ENCODE peak calls at places on chromosomes 13 and 19, in five cellular contexts. One of them, this sample, is unnamed.

GRCh38 chr19:48196933-48197665 is 26.6 kb downstream of the ZSWIM9 start:
- DNase-seq in OCI-LY7: no peak
- DNase-seq in AG09309: no peak
- DNase-seq in thyroid gland: no peak
- DNase-seq in Calu3: no peak
- DNase-seq in this sample: no peak

GRCh38 chr13:107466326-107466725 is 749.0 kb downstream of the LIG4 start:
- DNase-seq in OCI-LY7: no peak
- DNase-seq in AG09309: no peak
- DNase-seq in thyroid gland: no peak
- DNase-seq in Calu3: peak; percentile 6
- DNase-seq in this sample: no peak

GRCh38 chr13:50358221-50358620 is 343.0 kb downstream of the KCNRG start:
- DNase-seq in OCI-LY7: no peak
- DNase-seq in AG09309: no peak
- DNase-seq in thyroid gland: no peak
- DNase-seq in Calu3: no peak
- DNase-seq in this sample: no peak

GRCh38 chr13:109231853-109232252 is 554.5 kb downstream of the IRS2 start:
- DNase-seq in OCI-LY7: no peak
- DNase-seq in AG09309: no peak
- DNase-seq in thyroid gland: no peak
- DNase-seq in Calu3: no peak
- DNase-seq in this sample: no peak

GRCh38 chr19:7287716-7288115 is 6.5 kb downstream of the INSR start:
- DNase-seq in OCI-LY7: no peak
- DNase-seq in AG09309: no peak
- DNase-seq in thyroid gland: peak; percentile 65
- DNase-seq in Calu3: no peak
- DNase-seq in this sample: no peak

GRCh38 chr19:55336101-55336500 is 3.6 kb upstream of the KMT5C start:
- DNase-seq in OCI-LY7: no peak
- DNase-seq in AG09309: peak; percentile 39
- DNase-seq in thyroid gland: no peak
- DNase-seq in Calu3: no peak
- DNase-seq in this sample: no peak

GRCh38 chr13:26991508-26992181 is 180.0 kb downstream of the USP12 start:
- DNase-seq in OCI-LY7: no peak
- DNase-seq in AG09309: no peak
- DNase-seq in thyroid gland: no peak
- DNase-seq in Calu3: no peak
- DNase-seq in this sample: no peak

GRCh38 chr13:60028021-60028420 is 135.7 kb downstream of the DIAPH3 start:
- DNase-seq in OCI-LY7: no peak
- DNase-seq in AG09309: no peak
- DNase-seq in thyroid gland: no peak
- DNase-seq in Calu3: no peak
- DNase-seq in this sample: no peak

GRCh38 chr19:13797870-13798269 is 2.6 kb downstream of the ZSWIM4 start:
- DNase-seq in OCI-LY7: no peak
- DNase-seq in AG09309: peak; percentile 70
- DNase-seq in thyroid gland: peak; percentile 30
- DNase-seq in Calu3: peak; percentile 31
- DNase-seq in this sample: no peak

GRCh38 chr19:2610637-2611482 is 91.6 kb downstream of the GNG7 start:
- DNase-seq in OCI-LY7: peak; percentile 93
- DNase-seq in AG09309: peak; percentile 84
- DNase-seq in thyroid gland: peak; percentile 95
- DNase-seq in Calu3: peak; percentile 93
- DNase-seq in this sample: peak; percentile 98

GRCh38 chr13:36131215-36131930 is at the start of gene DCLK1:
- DNase-seq in OCI-LY7: no peak
- DNase-seq in AG09309: no peak
- DNase-seq in thyroid gland: peak; percentile 46
- DNase-seq in Calu3: no peak
- DNase-seq in this sample: peak; percentile 45

GRCh38 chr13:27794921-27795717 is 2.8 kb downstream of the GSX1 start:
- DNase-seq in OCI-LY7: no peak
- DNase-seq in AG09309: no peak
- DNase-seq in thyroid gland: no peak
- DNase-seq in Calu3: no peak
- DNase-seq in this sample: no peak

GRCh38 chr19:38849147-38849745 is 540 bp downstream of the HNRNPL start:
- DNase-seq in OCI-LY7: peak; percentile 96
- DNase-seq in AG09309: peak; percentile 62
- DNase-seq in thyroid gland: peak; percentile 97
- DNase-seq in Calu3: peak; percentile 99
- DNase-seq in this sample: peak; percentile 99

GRCh38 chr13:53200498-53201453 is 172.2 kb downstream of the OLFM4 start:
- DNase-seq in OCI-LY7: no peak
- DNase-seq in AG09309: no peak
- DNase-seq in thyroid gland: peak; percentile 85
- DNase-seq in Calu3: no peak
- DNase-seq in this sample: peak; percentile 92

GRCh38 chr19:30310806-30311121 is 61.4 kb upstream of the ZNF536 start:
- DNase-seq in OCI-LY7: no peak
- DNase-seq in AG09309: no peak
- DNase-seq in thyroid gland: no peak
- DNase-seq in Calu3: no peak
- DNase-seq in this sample: no peak

GRCh38 chr19:29889702-29890101 is 52.3 kb upstream of the URI1 start:
- DNase-seq in OCI-LY7: no peak
- DNase-seq in AG09309: no peak
- DNase-seq in thyroid gland: no peak
- DNase-seq in Calu3: no peak
- DNase-seq in this sample: no peak

GRCh38 chr13:113090415-113090770 is 15.2 kb upstream of the F7 start:
- DNase-seq in OCI-LY7: no peak
- DNase-seq in AG09309: no peak
- DNase-seq in thyroid gland: no peak
- DNase-seq in Calu3: no peak
- DNase-seq in this sample: no peak

GRCh38 chr13:108915095-108915633 is 285.8 kb downstream of the MYO16 start:
- DNase-seq in OCI-LY7: no peak
- DNase-seq in AG09309: no peak
- DNase-seq in thyroid gland: no peak
- DNase-seq in Calu3: no peak
- DNase-seq in this sample: no peak

GRCh38 chr19:35767288-35768081 is 7.9 kb upstream of the ARHGAP33 start:
- DNase-seq in OCI-LY7: no peak
- DNase-seq in AG09309: no peak
- DNase-seq in thyroid gland: peak; percentile 87
- DNase-seq in Calu3: no peak
- DNase-seq in this sample: peak; percentile 46

GRCh38 chr13:99264053-99264452 is 5.9 kb upstream of the GPR18 start:
- DNase-seq in OCI-LY7: peak; percentile 44
- DNase-seq in AG09309: no peak
- DNase-seq in thyroid gland: no peak
- DNase-seq in Calu3: no peak
- DNase-seq in this sample: no peak

GRCh38 chr19:35845215-35846037 is 6.9 kb downstream of the NPHS1 start:
- DNase-seq in OCI-LY7: no peak
- DNase-seq in AG09309: no peak
- DNase-seq in thyroid gland: peak; percentile 15
- DNase-seq in Calu3: peak; percentile 42
- DNase-seq in this sample: no peak

GRCh38 chr19:45171211-45171623 is 6.8 kb downstream of the TRAPPC6A start:
- DNase-seq in OCI-LY7: no peak
- DNase-seq in AG09309: no peak
- DNase-seq in thyroid gland: no peak
- DNase-seq in Calu3: no peak
- DNase-seq in this sample: peak; percentile 59

GRCh38 chr19:2274937-2275535 is 6.9 kb downstream of the PEAK3 start:
- DNase-seq in OCI-LY7: peak; percentile 62
- DNase-seq in AG09309: no peak
- DNase-seq in thyroid gland: peak; percentile 69
- DNase-seq in Calu3: peak; percentile 45
- DNase-seq in this sample: peak; percentile 77

GRCh38 chr13:101397742-101398141 is 18.6 kb downstream of the NALCN start:
- DNase-seq in OCI-LY7: no peak
- DNase-seq in AG09309: no peak
- DNase-seq in thyroid gland: no peak
- DNase-seq in Calu3: no peak
- DNase-seq in this sample: no peak

GRCh38 chr19:22545751-22546150 is 88.4 kb upstream of the ZNF492 start:
- DNase-seq in OCI-LY7: peak; percentile 57
- DNase-seq in AG09309: no peak
- DNase-seq in thyroid gland: peak; percentile 67
- DNase-seq in Calu3: no peak
- DNase-seq in this sample: peak; percentile 9
- TF ChIP-seq CTCF in OCI-LY7: peak; percentile 84
- TF ChIP-seq CTCF in AG09309: peak; percentile 33
- TF ChIP-seq CTCF in thyroid gland: peak; percentile 57
- TF ChIP-seq CTCF in Calu3: no peak
- TF ChIP-seq CTCF in this sample: peak; percentile 34

DNA sequence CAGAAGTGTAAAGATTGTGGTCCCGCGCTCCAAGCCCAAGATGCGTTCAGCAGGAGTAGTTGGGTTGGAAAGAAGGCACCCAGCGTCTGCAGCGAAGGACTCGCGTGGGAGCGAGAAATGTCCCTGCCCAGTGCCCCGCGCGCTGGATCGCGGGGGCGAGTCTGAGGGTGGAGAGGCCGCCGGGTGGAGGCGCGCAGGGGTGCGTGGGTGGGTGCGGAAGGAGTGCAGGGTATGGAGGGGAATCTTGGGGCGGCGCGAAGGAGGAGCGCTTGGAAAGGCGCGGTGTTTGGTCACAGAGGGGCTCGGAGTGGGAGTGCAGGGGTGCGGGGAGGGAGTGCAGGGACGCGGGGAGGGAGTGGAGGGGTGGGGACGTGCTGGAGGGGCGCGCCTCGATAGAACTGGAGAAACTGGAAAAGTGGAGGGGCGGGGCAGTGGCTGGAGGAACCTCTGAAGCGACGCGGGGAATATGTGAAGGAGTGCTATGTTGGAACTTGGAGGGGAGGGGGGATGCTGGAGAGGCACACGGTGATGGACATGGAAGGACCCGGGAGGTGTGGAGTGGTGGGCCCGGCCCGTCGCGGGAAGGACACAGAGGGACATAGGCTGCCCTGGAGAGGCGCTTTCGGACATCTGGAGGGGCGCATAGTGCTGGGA is 21.1 kb upstream of the SGCG start:
- DNase-seq in OCI-LY7: no peak
- DNase-seq in AG09309: no peak
- DNase-seq in thyroid gland: no peak
- DNase-seq in Calu3: no peak
- DNase-seq in this sample: peak; percentile 25
- TF ChIP-seq CTCF in OCI-LY7: no peak
- TF ChIP-seq CTCF in AG09309: no peak
- TF ChIP-seq CTCF in thyroid gland: no peak
- TF ChIP-seq CTCF in Calu3: no peak
- TF ChIP-seq CTCF in this sample: no peak

DNA sequence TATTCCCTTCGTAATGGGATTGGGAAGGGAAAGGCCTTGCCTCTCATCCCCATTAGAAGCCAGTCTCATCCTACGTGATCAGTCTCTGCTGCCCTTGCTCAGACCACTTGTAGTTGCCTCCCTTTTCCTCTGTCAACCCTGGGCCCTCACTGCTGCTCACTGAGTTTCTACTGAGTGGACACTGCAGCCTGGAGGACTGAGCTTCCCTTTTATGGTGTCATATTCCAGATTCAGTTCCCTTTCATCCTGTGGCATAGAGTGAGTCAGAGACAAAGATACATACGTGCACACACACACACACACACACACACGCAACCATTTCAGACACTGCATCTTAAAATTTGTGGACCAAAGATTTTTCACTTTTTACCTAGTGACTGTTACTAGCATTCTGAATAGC is 56.6 kb downstream of the COG3 start:
- DNase-seq in OCI-LY7: no peak
- DNase-seq in AG09309: peak; percentile 66
- DNase-seq in thyroid gland: no peak
- DNase-seq in Calu3: no peak
- DNase-seq in this sample: no peak
- TF ChIP-seq CTCF in OCI-LY7: no peak
- TF ChIP-seq CTCF in AG09309: no peak
- TF ChIP-seq CTCF in thyroid gland: no peak
- TF ChIP-seq CTCF in Calu3: no peak
- TF ChIP-seq CTCF in this sample: no peak

GRCh38 chr13:55999709-56000108 is 1141.0 kb upstream of the PRR20A start:
- DNase-seq in OCI-LY7: no peak
- DNase-seq in AG09309: no peak
- DNase-seq in thyroid gland: no peak
- DNase-seq in Calu3: no peak
- DNase-seq in this sample: peak; percentile 9
- TF ChIP-seq CTCF in OCI-LY7: peak; percentile 14
- TF ChIP-seq CTCF in AG09309: no peak
- TF ChIP-seq CTCF in thyroid gland: no peak
- TF ChIP-seq CTCF in Calu3: no peak
- TF ChIP-seq CTCF in this sample: no peak

GRCh38 chr19:796692-797527 is at the start of gene PTBP1:
- DNase-seq in OCI-LY7: peak; percentile 100
- DNase-seq in AG09309: peak; percentile 100
- DNase-seq in thyroid gland: peak; percentile 100
- DNase-seq in Calu3: peak; percentile 96
- DNase-seq in this sample: peak; percentile 99
- TF ChIP-seq CTCF in OCI-LY7: no peak
- TF ChIP-seq CTCF in AG09309: peak; percentile 2
- TF ChIP-seq CTCF in thyroid gland: no peak
- TF ChIP-seq CTCF in Calu3: no peak
- TF ChIP-seq CTCF in this sample: peak; percentile 39

GRCh38 chr13:111531505-111531904 is 211.1 kb downstream of the TEX29 start:
- DNase-seq in OCI-LY7: no peak
- DNase-seq in AG09309: no peak
- DNase-seq in thyroid gland: no peak
- DNase-seq in Calu3: no peak
- DNase-seq in this sample: no peak
- TF ChIP-seq CTCF in OCI-LY7: peak; percentile 14
- TF ChIP-seq CTCF in AG09309: no peak
- TF ChIP-seq CTCF in thyroid gland: no peak
- TF ChIP-seq CTCF in Calu3: no peak
- TF ChIP-seq CTCF in this sample: no peak

DNA sequence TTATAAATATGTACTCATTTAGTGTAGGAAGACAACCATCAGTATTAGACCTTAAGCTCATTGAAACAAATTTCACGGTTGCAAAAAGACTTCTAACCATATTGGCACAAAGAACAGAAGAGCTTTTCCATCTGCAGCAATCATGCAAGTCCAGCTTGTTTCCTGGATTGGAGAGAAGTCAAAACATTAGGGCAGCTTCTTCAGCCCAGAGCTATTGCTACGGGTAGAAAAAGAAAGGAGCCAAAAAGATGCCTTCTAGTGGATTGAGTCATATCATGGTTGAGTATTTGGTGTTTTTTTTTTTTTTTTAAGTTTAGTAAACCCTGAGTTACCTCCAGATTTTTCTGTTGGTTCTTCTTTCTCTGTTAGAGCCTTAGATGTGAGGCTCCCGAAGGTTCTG is 99.8 kb downstream of the WDFY2 start:
- DNase-seq in OCI-LY7: no peak
- DNase-seq in AG09309: peak; percentile 21
- DNase-seq in thyroid gland: no peak
- DNase-seq in Calu3: no peak
- DNase-seq in this sample: no peak
- TF ChIP-seq CTCF in OCI-LY7: no peak
- TF ChIP-seq CTCF in AG09309: no peak
- TF ChIP-seq CTCF in thyroid gland: no peak
- TF ChIP-seq CTCF in Calu3: no peak
- TF ChIP-seq CTCF in this sample: no peak